ENCODE peak calls at places on chromosomes 5 and 9, in ten cellular contexts. T, Y, L, X, Q, F, G, S, Z and O are unnamed samples.

GRCh38 chr5:133457439-133457838 is 154.9 kb downstream of the FSTL4 start:
- DNase-seq in X (no peak), G (no peak), F (no peak), T (no peak), Z (no peak), Y (no peak), Q (no peak), L (no peak), S (no peak), O (no peak)

GRCh38 chr5:94366811-94367210 is 251.6 kb downstream of the KIAA0825 start:
- DNase-seq in X (no peak), Z (no peak), L (no peak), T (no peak), G (no peak), S (no peak), Q (no peak), F (no peak), Y (no peak), O (no peak)

GRCh38 chr9:113403651-113404050 is 2.6 kb upstream of the ALAD start:
- DNase-seq in G (no peak), T (no peak), S (no peak), L (no peak), Y (no peak), F (no peak), X (no peak), Z (no peak), Q (no peak), O (no peak)

GRCh38 chr5:34587355-34588241 is 68.5 kb upstream of the RAI14 start:
- DNase-seq in L (no peak), X (peak), Q (no peak), Z (no peak), T (no peak), F (no peak), G (no peak), Y (no peak), S (no peak), O (no peak)

GRCh38 chr5:53488195-53488594 is 7.8 kb downstream of the FST start:
- DNase-seq in Y (no peak), S (no peak), T (no peak), F (no peak), Z (no peak), Q (no peak), L (no peak), G (no peak), X (peak), O (no peak)

GRCh38 chr5:132263548-132264261 is 6.2 kb downstream of the PDLIM4 start:
- DNase-seq in Z (peak), S (no peak), L (no peak), T (peak), X (peak), Y (no peak), Q (no peak), G (peak), F (peak), O (no peak)

GRCh38 chr9:134364391-134365114 is 38.3 kb downstream of the RXRA start:
- DNase-seq in X (no peak), F (no peak), G (no peak), Y (peak), Z (no peak), S (no peak), L (no peak), Q (no peak), T (no peak), O (no peak)

GRCh38 chr5:80223561-80223960 is 32.3 kb downstream of the SERINC5 start:
- DNase-seq in Q (no peak), F (no peak), X (no peak), Y (no peak), L (no peak), S (no peak), T (no peak), G (no peak), Z (no peak), O (no peak)

GRCh38 chr9:16191691-16192402 is 639.0 kb downstream of the CCDC171 start:
- DNase-seq in S (peak), T (peak), Y (peak), X (peak), Q (peak), Z (no peak), G (peak), L (peak), F (peak), O (no peak)

DNA sequence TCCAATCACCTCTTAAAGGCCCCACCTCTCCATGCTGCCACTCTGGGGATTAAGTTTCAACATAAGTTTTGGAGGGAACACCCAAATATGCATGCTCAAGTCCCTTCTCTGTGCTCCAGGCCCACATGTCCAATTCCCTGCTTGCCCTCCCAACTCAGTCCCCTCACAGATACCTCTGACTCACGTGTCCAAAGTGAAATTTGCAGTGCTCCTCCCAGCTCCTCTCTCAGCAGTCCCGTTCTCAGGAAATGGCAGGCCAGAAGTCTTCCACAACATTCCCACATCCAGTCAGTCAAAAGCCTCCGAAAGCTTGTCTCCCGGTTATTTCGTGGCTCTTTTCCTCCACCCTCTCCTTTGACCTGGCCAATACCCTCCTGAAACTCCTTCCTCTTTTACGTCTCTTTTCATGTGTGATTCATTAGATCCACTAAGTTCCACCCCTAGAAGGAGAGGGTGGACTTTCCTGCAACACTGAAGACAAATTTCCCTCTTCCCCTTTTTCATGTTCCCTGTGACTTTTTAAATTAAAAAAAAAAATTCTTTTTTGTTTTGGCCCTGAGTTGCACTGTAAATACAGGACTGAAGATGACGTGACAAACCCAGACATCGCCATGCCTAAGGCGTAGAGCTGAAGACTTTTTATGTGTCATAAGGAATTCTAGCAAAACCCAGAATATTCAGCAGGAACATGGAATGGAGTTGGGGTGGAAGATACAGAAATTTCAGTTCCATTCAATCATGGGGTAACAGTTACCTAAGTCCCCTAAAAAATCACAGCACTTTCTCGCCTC is 12.8 kb upstream of the MGAT1 start:
- DNase-seq in T (no peak), X (no peak), S (no peak), Q (no peak), Z (no peak), L (no peak), Y (no peak), G (no peak), F (peak), O (peak)
- H3K27ac ChIP-seq in T (peak), X (no peak), S (peak), Q (peak), Z (peak), L (peak), Y (peak), G (no peak), F (peak), O (peak)

DNA sequence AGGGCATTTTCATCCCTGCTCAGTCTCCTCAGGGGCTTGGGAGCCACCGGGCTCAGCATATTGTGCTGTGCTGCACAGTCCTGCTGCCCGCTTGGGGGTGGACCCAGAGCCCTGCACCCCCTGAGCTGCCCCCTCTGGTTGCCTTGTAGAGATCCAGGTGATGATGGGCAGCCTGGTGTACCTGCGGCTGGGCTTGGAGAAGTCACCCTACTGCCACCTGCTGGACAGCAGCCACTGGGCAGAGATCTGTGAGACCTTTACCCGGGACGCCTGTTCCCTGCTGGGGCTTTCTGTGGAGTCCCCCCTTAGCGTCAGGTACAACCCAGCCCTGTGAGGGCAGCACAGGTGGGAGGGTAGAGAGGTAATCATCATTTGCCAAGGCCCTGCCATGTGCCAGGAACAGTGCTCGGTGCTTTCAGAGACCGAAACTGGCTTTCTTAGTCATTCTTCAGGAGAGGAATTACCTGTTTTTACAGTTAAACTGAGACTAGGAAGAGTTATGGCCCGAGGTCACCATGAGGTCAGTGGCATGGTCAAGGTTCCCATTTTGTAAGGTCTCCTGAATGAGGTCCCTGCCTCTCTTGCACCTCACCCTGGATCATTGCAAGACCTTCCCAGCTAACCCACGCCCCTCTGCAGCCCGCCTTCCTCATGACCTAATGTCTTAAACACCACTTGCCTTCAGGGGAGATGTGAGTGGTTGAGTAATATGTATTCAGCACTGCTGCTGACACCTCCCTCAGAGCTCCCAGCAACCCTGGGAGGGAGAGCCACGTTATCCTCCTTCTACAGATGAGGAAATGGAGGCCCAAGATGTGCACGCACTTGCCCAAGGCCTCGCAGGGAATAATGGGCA is 7.5 kb downstream of the NHP2 start:
- DNase-seq in Y (peak), G (peak), L (no peak), Q (peak), T (peak), X (peak), Z (peak), F (peak), S (peak), O (no peak)
- TF ChIP-seq POLR2A in Y (no peak), G (no peak), L (no peak), Q (no peak), T (no peak), X (no peak), Z (no peak), F (no peak), S (no peak), O (no peak)

GRCh38 chr5:55570026-55570425 is 35.3 kb upstream of the PLPP1 start:
- DNase-seq in L (no peak), Y (no peak), X (peak), F (no peak), Q (no peak), G (no peak), Z (no peak), T (no peak), S (no peak), O (no peak)
- H3K4me3 ChIP-seq in L (no peak), Y (no peak), X (no peak), F (no peak), Q (no peak), G (no peak), Z (no peak), T (no peak), S (no peak), O (no peak)

GRCh38 chr5:123709422-123709821 is 197.4 kb downstream of the CSNK1G3 start:
- DNase-seq in G (no peak), F (no peak), T (no peak), Y (no peak), X (no peak), Z (no peak), L (no peak), S (no peak), Q (no peak), O (no peak)

GRCh38 chr5:123705741-123706140 is 193.8 kb downstream of the CSNK1G3 start:
- DNase-seq in T (no peak), L (no peak), Y (no peak), Z (no peak), G (no peak), S (no peak), Q (no peak), F (no peak), X (peak), O (no peak)

GRCh38 chr5:123708074-123708806 is 196.3 kb downstream of the CSNK1G3 start:
- DNase-seq in Y (no peak), Z (no peak), X (peak), F (no peak), L (peak), S (no peak), G (no peak), T (no peak), Q (no peak), O (no peak)
- H3K27ac ChIP-seq in Y (no peak), Z (no peak), X (peak), F (no peak), L (no peak), S (no peak), G (no peak), T (no peak), Q (no peak), O (no peak)

GRCh38 chr5:170642776-170643436 is 139.1 kb downstream of the KCNIP1 start:
- DNase-seq in S (no peak), Y (no peak), G (peak), F (no peak), Z (peak), L (no peak), T (no peak), X (no peak), Q (no peak), O (no peak)

GRCh38 chr5:170643591-170643990 is 139.8 kb downstream of the KCNIP1 start:
- DNase-seq in Z (no peak), F (no peak), G (no peak), Y (no peak), T (no peak), S (no peak), L (no peak), X (no peak), Q (no peak), O (no peak)

GRCh38 chr5:170640731-170641588 is 137.1 kb downstream of the KCNIP1 start:
- DNase-seq in G (peak), S (no peak), L (no peak), X (no peak), Q (no peak), Z (peak), T (no peak), F (no peak), Y (no peak), O (no peak)

GRCh38 chr5:170641589-170642031 is 137.8 kb downstream of the KCNIP1 start:
- DNase-seq in F (no peak), Y (no peak), T (no peak), Z (peak), Q (no peak), S (no peak), X (no peak), L (no peak), G (no peak), O (no peak)

GRCh38 chr5:170642066-170642735 is 138.4 kb downstream of the KCNIP1 start:
- DNase-seq in X (no peak), L (no peak), Q (no peak), Y (no peak), S (no peak), Z (peak), T (no peak), F (no peak), G (peak), O (no peak)
- TF ChIP-seq POLR2A in X (no peak), L (no peak), Q (no peak), Y (no peak), S (no peak), Z (no peak), T (no peak), F (no peak), G (no peak), O (no peak)

GRCh38 chr9:522658-523057 is 308.0 kb downstream of the DOCK8 start:
- DNase-seq in Q (peak), F (no peak), T (no peak), S (no peak), Z (no peak), G (no peak), X (no peak), L (no peak), Y (no peak), O (no peak)
- H3K4me3 ChIP-seq in Q (no peak), F (no peak), T (no peak), S (no peak), Z (no peak), G (no peak), X (no peak), L (no peak), Y (no peak), O (no peak)

GRCh38 chr5:78974011-78974410 is 11.1 kb downstream of the ARSB start:
- DNase-seq in L (no peak), Z (no peak), Q (no peak), G (no peak), S (no peak), X (no peak), F (no peak), T (no peak), Y (no peak), O (no peak)

GRCh38 chr5:78972654-78973428 is 12.3 kb downstream of the ARSB start:
- DNase-seq in G (no peak), S (peak), X (peak), Y (peak), Z (no peak), T (peak), Q (peak), L (no peak), F (peak), O (no peak)

GRCh38 chr5:78979117-78979742 is 5.9 kb downstream of the ARSB start:
- DNase-seq in L (no peak), T (no peak), G (no peak), Y (no peak), S (no peak), X (no peak), Z (no peak), F (no peak), Q (no peak), O (no peak)

GRCh38 chr5:78971998-78972397 is 13.1 kb downstream of the ARSB start:
- DNase-seq in S (no peak), L (no peak), Z (no peak), T (no peak), Y (no peak), X (no peak), F (no peak), G (no peak), Q (no peak), O (no peak)

DNA sequence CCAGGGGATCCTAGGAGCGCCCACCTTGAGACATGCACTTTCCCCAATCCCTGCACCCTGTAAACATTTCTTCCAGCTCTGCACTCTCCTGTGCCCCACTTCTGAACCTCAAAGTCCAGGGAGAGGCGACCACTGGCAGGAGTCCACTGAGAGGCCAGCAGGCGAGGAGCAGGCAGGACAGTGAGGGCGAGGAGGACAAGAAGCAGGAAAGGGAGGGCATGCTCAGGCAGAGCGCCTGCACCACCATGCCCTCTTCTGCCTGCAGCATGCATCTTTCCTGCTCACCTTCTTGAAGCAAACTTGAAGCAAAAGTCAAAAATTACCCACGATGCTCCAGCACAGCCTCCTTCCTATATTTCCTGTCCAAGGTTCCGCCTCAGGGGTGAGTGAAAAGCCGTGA is 10.1 kb downstream of the ARSB start:
- DNase-seq in X (no peak), T (no peak), Y (no peak), S (no peak), G (no peak), F (no peak), Z (no peak), L (no peak), Q (no peak), O (no peak)
- H3K27ac ChIP-seq in X (no peak), T (peak), Y (no peak), S (no peak), G (no peak), F (no peak), Z (no peak), L (no peak), Q (no peak), O (no peak)

DNA sequence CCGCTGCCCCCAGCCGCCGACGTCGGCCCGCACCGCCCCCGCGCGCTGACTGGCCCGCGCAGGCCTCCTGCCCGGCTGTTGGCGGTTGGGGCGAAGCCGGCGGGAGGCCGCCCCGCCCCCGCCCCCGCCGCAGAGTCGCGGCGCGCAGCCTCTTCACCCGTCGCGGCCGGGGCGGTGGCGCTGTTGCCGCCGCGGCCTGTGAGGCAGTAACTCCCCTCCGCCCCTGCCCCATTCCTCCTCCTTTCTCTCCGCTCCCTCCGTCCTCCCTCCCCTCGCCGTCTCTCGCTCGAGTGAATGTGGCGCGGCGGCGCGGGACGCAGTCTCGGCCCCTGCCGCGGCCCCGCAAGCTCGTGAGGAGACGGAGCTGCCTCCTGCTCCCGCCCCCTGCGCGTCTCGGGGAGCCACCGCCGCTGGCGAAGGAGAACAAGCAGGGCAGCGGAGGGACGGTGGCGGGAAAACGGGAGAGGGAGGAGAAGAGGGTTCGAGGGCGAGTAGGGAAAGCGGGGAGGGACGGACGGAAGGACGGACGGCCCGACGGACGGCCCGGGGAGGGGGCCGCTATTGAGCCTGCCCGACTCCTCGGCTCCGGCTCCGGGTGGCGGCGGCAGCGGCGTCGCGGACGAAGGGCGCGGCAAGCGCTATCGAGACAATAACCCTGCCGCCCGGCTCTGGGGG is 637 bp upstream of the ERBIN start:
- DNase-seq in X (peak), T (peak), Q (peak), G (peak), F (peak), L (peak), Z (peak), S (peak), Y (peak), O (no peak)
- TF ChIP-seq POLR2A in X (peak), T (peak), Q (peak), G (peak), F (peak), L (peak), Z (peak), S (no peak), Y (peak), O (peak)

GRCh38 chr5:149632311-149633251 is 51.3 kb downstream of the ARHGEF37 start:
- DNase-seq in L (no peak), Y (no peak), X (peak), F (no peak), S (peak), G (peak), T (no peak), Q (no peak), Z (no peak), O (no peak)
- H3K4me3 ChIP-seq in L (no peak), Y (no peak), X (no peak), F (no peak), S (no peak), G (no peak), T (no peak), Q (no peak), Z (no peak), O (no peak)

GRCh38 chr5:44945743-44946142 is 137.0 kb downstream of the MRPS30 start:
- DNase-seq in S (no peak), Z (no peak), T (no peak), Q (no peak), X (no peak), L (no peak), F (no peak), G (no peak), Y (no peak), O (no peak)

GRCh38 chr5:44943637-44944036 is 134.9 kb downstream of the MRPS30 start:
- DNase-seq in X (no peak), Y (no peak), L (no peak), S (no peak), Q (no peak), F (no peak), Z (no peak), T (no peak), G (no peak), O (no peak)

DNA sequence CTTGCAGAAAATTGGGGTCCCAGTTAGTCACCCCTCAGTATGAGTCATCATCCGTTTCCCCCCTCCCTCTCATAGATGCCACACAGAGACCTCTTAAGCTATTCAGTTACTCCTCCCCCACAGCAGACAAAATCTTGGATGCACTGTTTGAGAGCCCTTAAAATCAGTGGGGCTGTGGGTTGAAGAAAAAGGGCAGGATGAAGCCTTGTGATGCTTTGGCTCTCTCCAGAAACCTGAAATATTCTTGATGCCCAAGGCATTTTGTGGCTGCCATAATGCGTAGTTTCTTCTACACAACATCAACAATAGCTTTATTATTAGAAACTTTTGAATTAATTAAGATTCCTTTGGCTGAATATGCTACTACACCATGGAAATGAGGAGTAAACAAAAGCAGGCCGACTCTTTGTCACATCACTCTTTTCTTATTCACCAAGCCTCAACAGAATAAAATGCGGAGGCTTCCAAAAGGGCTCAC is 133.8 kb downstream of the MRPS30 start:
- DNase-seq in X (no peak), G (no peak), L (no peak), F (no peak), T (no peak), Z (no peak), Y (no peak), Q (no peak), S (no peak), O (no peak)
- H3K27ac ChIP-seq in X (no peak), G (no peak), L (no peak), F (no peak), T (no peak), Z (no peak), Y (no peak), Q (no peak), S (no peak), O (no peak)